ENCODE peak calls at places on chromosomes 11 and 22, in seven cellular contexts. Y is T follicular helper cell; P is stimulated activated effector memory CD8-positive, alpha-beta T cell treated with anti-CD3 and anti-CD28 coated beads, Interleukin-12 subunit alpha, Interleukin-12 subunit beta, amount 100 ng/mL, for 72 hours; G is astrocyte of the spinal cord; K is NCI-H82; B is neural crest cell; Z is kidney. S is an unnamed sample.

GRCh38 chr11:68762481-68762880 is 11.2 kb upstream of the TESMIN start:
- DNase-seq in Y (no peak), P (no peak), G (no peak), K (no peak), B (no peak), Z (no peak), S (no peak)

GRCh38 chr11:124415356-124415923 is 9.2 kb downstream of the OR8B4 start:
- DNase-seq in Y (no peak), P (no peak), G (peak), K (peak), B (no peak), Z (no peak), S (no peak)

GRCh38 chr11:117979481-117980211 is 6.5 kb upstream of the IL10RA start:
- DNase-seq in Y (no peak), P (peak), G (no peak), K (no peak), B (no peak), Z (no peak), S (no peak)

GRCh38 chr11:120034881-120035620 is 102.9 kb downstream of the TRIM29 start:
- DNase-seq in Y (no peak), P (no peak), G (no peak), K (peak), B (no peak), Z (no peak), S (no peak)

GRCh38 chr11:2221591-2221990 is 48.8 kb downstream of the ASCL2 start:
- DNase-seq in Y (no peak), P (no peak), G (no peak), K (no peak), B (no peak), Z (no peak), S (no peak)

GRCh38 chr11:32032478-32032877 is 58.4 kb upstream of the RCN1 start:
- DNase-seq in Y (no peak), P (no peak), G (no peak), K (no peak), B (no peak), Z (no peak), S (no peak)

GRCh38 chr22:31947296-31947695 is 3.0 kb downstream of the YWHAH start:
- DNase-seq in Y (peak), P (no peak), G (peak), K (no peak), B (no peak), Z (no peak), S (no peak)

GRCh38 chr22:44000123-44000522 is 24.0 kb upstream of the PARVB start:
- DNase-seq in Y (no peak), P (no peak), G (no peak), K (no peak), B (no peak), Z (no peak), S (no peak)

GRCh38 chr11:45517171-45517770 is 148.2 kb downstream of the CHST1 start:
- DNase-seq in Y (no peak), P (no peak), G (no peak), K (no peak), B (no peak), Z (no peak), S (no peak)

GRCh38 chr11:35223429-35223828 is 84.5 kb downstream of the CD44 start:
- DNase-seq in Y (no peak), P (no peak), G (peak), K (peak), B (peak), Z (peak), S (no peak)

GRCh38 chr22:36432592-36433317 is 45.0 kb upstream of the MYH9 start:
- DNase-seq in Y (no peak), P (no peak), G (peak), K (no peak), B (no peak), Z (no peak), S (no peak)

GRCh38 chr22:42074153-42074750 is at the start of gene PHETA2:
- DNase-seq in Y (peak), P (peak), G (peak), K (no peak), B (no peak), Z (peak), S (peak)

GRCh38 chr11:121964591-121964990 is 151.4 kb downstream of the BLID start:
- DNase-seq in Y (no peak), P (no peak), G (peak), K (no peak), B (no peak), Z (no peak), S (no peak)

GRCh38 chr11:126607374-126607773 is 251.9 kb downstream of the ST3GAL4 start:
- DNase-seq in Y (no peak), P (peak), G (peak), K (peak), B (peak), Z (no peak), S (no peak)

GRCh38 chr11:57397394-57397990 is 7.0 kb upstream of the PRG2 start:
- DNase-seq in Y (no peak), P (no peak), G (no peak), K (no peak), B (no peak), Z (no peak), S (no peak)

GRCh38 chr11:11558352-11558751 is 63.5 kb downstream of the GALNT18 start:
- DNase-seq in Y (no peak), P (no peak), G (no peak), K (no peak), B (no peak), Z (no peak), S (no peak)

GRCh38 chr22:40407831-40408717 is 37.7 kb downstream of the SGSM3 start:
- DNase-seq in Y (no peak), P (no peak), G (no peak), K (no peak), B (no peak), Z (no peak), S (no peak)

GRCh38 chr11:46270707-46271106 is 6.8 kb upstream of the CREB3L1 start:
- DNase-seq in Y (no peak), P (no peak), G (no peak), K (no peak), B (no peak), Z (no peak), S (no peak)

GRCh38 chr22:42892156-42892555 is 35.1 kb upstream of the ARFGAP3 start:
- DNase-seq in Y (no peak), P (no peak), G (no peak), K (no peak), B (no peak), Z (no peak), S (no peak)

GRCh38 chr11:8907116-8907515 is 3.9 kb upstream of the AKIP1 start:
- DNase-seq in Y (no peak), P (no peak), G (no peak), K (no peak), B (no peak), Z (no peak), S (no peak)

GRCh38 chr11:131656839-131657211 is 286.4 kb downstream of the NTM start:
- DNase-seq in Y (no peak), P (no peak), G (no peak), K (no peak), B (no peak), Z (no peak), S (no peak)

GRCh38 chr11:120052196-120052775 is 85.6 kb downstream of the TRIM29 start:
- DNase-seq in Y (no peak), P (no peak), G (no peak), K (no peak), B (no peak), Z (no peak), S (no peak)

GRCh38 chr11:17354070-17354924 is 2.7 kb downstream of the NCR3LG1 start:
- DNase-seq in Y (peak), P (peak), G (peak), K (peak), B (peak), Z (no peak), S (peak)

GRCh38 chr11:114074546-114075342 is 15.2 kb downstream of the ZBTB16 start:
- DNase-seq in Y (no peak), P (no peak), G (no peak), K (no peak), B (no peak), Z (no peak), S (no peak)

GRCh38 chr11:69380451-69380901 is 86.5 kb downstream of the MYEOV start:
- DNase-seq in Y (no peak), P (no peak), G (no peak), K (no peak), B (no peak), Z (no peak), S (no peak)

GRCh38 chr11:103863497-103863896 is 172.9 kb upstream of the DDI1 start:
- DNase-seq in Y (no peak), P (no peak), G (peak), K (no peak), B (no peak), Z (no peak), S (no peak)

GRCh38 chr11:11865449-11865848 is 23.7 kb downstream of the USP47 start:
- DNase-seq in Y (no peak), P (no peak), G (no peak), K (no peak), B (no peak), Z (no peak), S (no peak)

GRCh38 chr11:19702620-19703019 is 10.0 kb upstream of the NAV2 start:
- DNase-seq in Y (no peak), P (no peak), G (no peak), K (no peak), B (no peak), Z (no peak), S (no peak)

GRCh38 chr11:830295-831131 is 2.2 kb upstream of the CD151 start:
- DNase-seq in Y (peak), P (peak), G (peak), K (peak), B (peak), Z (peak), S (peak)

GRCh38 chr11:41056892-41057569 is 402.4 kb downstream of the LRRC4C start:
- DNase-seq in Y (no peak), P (no peak), G (no peak), K (no peak), B (no peak), Z (peak), S (no peak)

GRCh38 chr11:45890886-45891550 is 5.6 kb downstream of the MAPK8IP1 start:
- DNase-seq in Y (no peak), P (no peak), G (no peak), K (no peak), B (no peak), Z (peak), S (no peak)

GRCh38 chr11:65538915-65539374 is 14.1 kb downstream of the SCYL1 start:
- DNase-seq in Y (no peak), P (no peak), G (no peak), K (no peak), B (peak), Z (peak), S (no peak)

GRCh38 chr22:32987081-32987631 is 71.0 kb downstream of the SYN3 start:
- DNase-seq in Y (no peak), P (no peak), G (no peak), K (no peak), B (no peak), Z (no peak), S (no peak)